ENCODE peak calls at places on chromosomes 5 and 9, in four cellular contexts. One of them, this sample, is unnamed.

GRCh38 chr5:52784741-52785140 is 3.0 kb upstream of the ITGA1 start:
- DNase-seq in dorsolateral prefrontal cortex: no peak
- DNase-seq in psoas muscle: no peak
- DNase-seq in heart right ventricle: no peak
- DNase-seq in this sample: no peak

GRCh38 chr5:170907758-170908157 is 45.9 kb downstream of the RANBP17 start:
- DNase-seq in dorsolateral prefrontal cortex: no peak
- DNase-seq in heart right ventricle: no peak
- DNase-seq in psoas muscle: no peak
- DNase-seq in this sample: no peak

GRCh38 chr5:108884736-108885135 is 137.0 kb downstream of the FER start:
- DNase-seq in psoas muscle: no peak
- DNase-seq in heart right ventricle: peak
- DNase-seq in dorsolateral prefrontal cortex: no peak
- DNase-seq in this sample: no peak

GRCh38 chr9:82209797-82210470 is 221.4 kb downstream of the SPATA31D1 start:
- DNase-seq in dorsolateral prefrontal cortex: no peak
- DNase-seq in heart right ventricle: no peak
- DNase-seq in psoas muscle: no peak
- DNase-seq in this sample: no peak

GRCh38 chr5:143401846-143402463 is 1.5 kb downstream of the NR3C1 start:
- DNase-seq in psoas muscle: no peak
- DNase-seq in dorsolateral prefrontal cortex: no peak
- DNase-seq in heart right ventricle: no peak
- DNase-seq in this sample: no peak

GRCh38 chr5:2455878-2456277 is 295.6 kb downstream of the IRX2 start:
- DNase-seq in heart right ventricle: no peak
- DNase-seq in dorsolateral prefrontal cortex: no peak
- DNase-seq in psoas muscle: no peak
- DNase-seq in this sample: no peak

GRCh38 chr5:68745459-68745858 is 348.4 kb upstream of the SLC30A5 start:
- DNase-seq in dorsolateral prefrontal cortex: no peak
- DNase-seq in heart right ventricle: no peak
- DNase-seq in psoas muscle: no peak
- DNase-seq in this sample: no peak

GRCh38 chr9:137237759-137238726 is 3.0 kb upstream of the TUBB4B start:
- DNase-seq in psoas muscle: no peak
- DNase-seq in heart right ventricle: no peak
- DNase-seq in dorsolateral prefrontal cortex: peak
- DNase-seq in this sample: no peak

GRCh38 chr9:114314256-114314867 is 8.5 kb upstream of the ORM1 start:
- DNase-seq in psoas muscle: no peak
- DNase-seq in heart right ventricle: no peak
- DNase-seq in dorsolateral prefrontal cortex: no peak
- DNase-seq in this sample: peak

GRCh38 chr5:908172-908571 is 15.5 kb downstream of the TRIP13 start:
- DNase-seq in heart right ventricle: no peak
- DNase-seq in psoas muscle: no peak
- DNase-seq in dorsolateral prefrontal cortex: no peak
- DNase-seq in this sample: no peak

GRCh38 chr5:66960373-66961137 is 236.0 kb downstream of the CD180 start:
- DNase-seq in psoas muscle: no peak
- DNase-seq in dorsolateral prefrontal cortex: no peak
- DNase-seq in heart right ventricle: no peak
- DNase-seq in this sample: no peak

GRCh38 chr5:1536298-1537165 is 12.8 kb upstream of the LPCAT1 start:
- DNase-seq in dorsolateral prefrontal cortex: no peak
- DNase-seq in psoas muscle: peak
- DNase-seq in heart right ventricle: no peak
- DNase-seq in this sample: peak

GRCh38 chr9:107638922-107639321 is 149.4 kb upstream of the KLF4 start:
- DNase-seq in dorsolateral prefrontal cortex: no peak
- DNase-seq in heart right ventricle: peak
- DNase-seq in psoas muscle: peak
- DNase-seq in this sample: peak

GRCh38 chr9:75687359-75687953 is 203.0 kb upstream of the PCSK5 start:
- DNase-seq in dorsolateral prefrontal cortex: no peak
- DNase-seq in heart right ventricle: no peak
- DNase-seq in psoas muscle: no peak
- DNase-seq in this sample: no peak

GRCh38 chr9:116496167-116496566 is 190.9 kb upstream of the TRIM32 start:
- DNase-seq in heart right ventricle: no peak
- DNase-seq in psoas muscle: no peak
- DNase-seq in dorsolateral prefrontal cortex: no peak
- DNase-seq in this sample: no peak

GRCh38 chr5:119022773-119023172 is 34.4 kb upstream of the DTWD2 start:
- DNase-seq in dorsolateral prefrontal cortex: no peak
- DNase-seq in heart right ventricle: no peak
- DNase-seq in psoas muscle: no peak
- DNase-seq in this sample: no peak

GRCh38 chr5:12017037-12017436 is 112.8 kb upstream of the CTNND2 start:
- DNase-seq in psoas muscle: no peak
- DNase-seq in heart right ventricle: no peak
- DNase-seq in dorsolateral prefrontal cortex: no peak
- DNase-seq in this sample: no peak

GRCh38 chr5:125061726-125062125 is 315.3 kb upstream of the ZNF608 start:
- DNase-seq in psoas muscle: no peak
- DNase-seq in heart right ventricle: no peak
- DNase-seq in dorsolateral prefrontal cortex: no peak
- DNase-seq in this sample: no peak

GRCh38 chr9:23321049-23321448 is 505.0 kb downstream of the ELAVL2 start:
- DNase-seq in heart right ventricle: no peak
- DNase-seq in psoas muscle: no peak
- DNase-seq in dorsolateral prefrontal cortex: no peak
- DNase-seq in this sample: no peak

GRCh38 chr5:43007911-43008368 is 32.2 kb downstream of the ANXA2R start:
- DNase-seq in dorsolateral prefrontal cortex: no peak
- DNase-seq in psoas muscle: peak
- DNase-seq in heart right ventricle: peak
- DNase-seq in this sample: peak

GRCh38 chr9:124510650-124511425 is 3.6 kb upstream of the NR5A1 start:
- DNase-seq in heart right ventricle: no peak
- DNase-seq in psoas muscle: no peak
- DNase-seq in dorsolateral prefrontal cortex: no peak
- DNase-seq in this sample: no peak

GRCh38 chr9:117094493-117094892 is 320.4 kb downstream of the ASTN2 start:
- DNase-seq in heart right ventricle: peak
- DNase-seq in dorsolateral prefrontal cortex: no peak
- DNase-seq in psoas muscle: no peak
- DNase-seq in this sample: no peak

GRCh38 chr5:93378073-93378472 is 202.9 kb downstream of the NR2F1-AS1 start:
- DNase-seq in heart right ventricle: no peak
- DNase-seq in psoas muscle: no peak
- DNase-seq in dorsolateral prefrontal cortex: no peak
- DNase-seq in this sample: no peak

GRCh38 chr5:149406203-149406978 is 27.3 kb upstream of the IL17B start:
- DNase-seq in psoas muscle: no peak
- DNase-seq in dorsolateral prefrontal cortex: no peak
- DNase-seq in heart right ventricle: peak
- DNase-seq in this sample: peak

GRCh38 chr5:149406979-149407306 is 27.9 kb upstream of the IL17B start:
- DNase-seq in heart right ventricle: no peak
- DNase-seq in dorsolateral prefrontal cortex: no peak
- DNase-seq in psoas muscle: no peak
- DNase-seq in this sample: no peak

GRCh38 chr5:149408252-149409099 is 29.4 kb upstream of the IL17B start:
- DNase-seq in dorsolateral prefrontal cortex: no peak
- DNase-seq in heart right ventricle: no peak
- DNase-seq in psoas muscle: no peak
- DNase-seq in this sample: peak

GRCh38 chr5:149409268-149409948 is 30.3 kb upstream of the IL17B start:
- DNase-seq in heart right ventricle: no peak
- DNase-seq in psoas muscle: no peak
- DNase-seq in dorsolateral prefrontal cortex: no peak
- DNase-seq in this sample: peak

DNA sequence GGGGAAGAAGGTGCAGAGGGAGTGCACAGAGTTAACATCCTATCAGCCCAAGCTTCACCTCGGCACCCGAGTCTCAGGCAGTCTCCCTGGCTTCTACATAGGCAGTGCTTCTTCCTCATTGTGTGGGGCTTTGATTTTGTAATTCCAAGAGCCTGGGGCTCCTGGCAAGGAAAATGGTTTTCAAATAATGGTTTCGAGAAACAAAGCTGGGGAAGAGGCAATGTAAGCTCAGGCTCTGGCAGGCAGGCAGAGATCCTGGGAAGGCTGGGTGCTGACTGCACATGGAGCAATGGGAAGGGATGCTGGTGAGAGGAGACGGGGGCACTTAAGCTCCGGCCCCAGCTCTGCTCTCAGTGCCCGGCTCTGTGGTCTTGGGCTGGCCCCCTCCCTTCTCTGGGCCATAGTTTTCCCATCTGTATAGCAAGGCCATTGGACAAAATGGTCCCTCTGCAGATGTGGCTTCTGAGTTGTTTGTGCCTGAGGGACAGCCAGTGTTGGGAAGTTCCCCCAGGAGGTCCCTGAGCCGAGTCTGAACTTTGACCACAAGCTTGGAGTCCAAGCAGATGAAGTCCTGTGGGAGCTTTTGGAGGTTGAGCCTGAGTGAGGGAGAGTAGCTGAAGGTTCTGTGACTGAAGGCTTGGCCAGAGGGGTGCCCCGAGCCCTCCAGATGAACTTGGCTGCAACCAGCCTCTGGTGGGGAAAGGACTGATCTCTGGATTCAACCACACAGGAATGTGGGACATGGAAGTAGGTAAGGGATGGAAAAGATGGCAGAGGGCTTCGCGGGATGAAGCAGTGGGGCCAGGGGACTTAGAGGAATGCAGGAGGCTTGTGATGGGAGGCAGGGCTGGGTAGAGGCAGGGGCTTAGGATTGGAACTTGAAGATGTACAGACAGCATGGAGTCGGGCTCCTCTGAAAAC is 28.5 kb upstream of the IL17B start:
- DNase-seq in psoas muscle: no peak
- DNase-seq in dorsolateral prefrontal cortex: no peak
- DNase-seq in heart right ventricle: no peak
- DNase-seq in this sample: peak
- H3K4me3 ChIP-seq in psoas muscle: peak
- H3K4me3 ChIP-seq in dorsolateral prefrontal cortex: peak
- H3K4me3 ChIP-seq in heart right ventricle: peak
- H3K4me3 ChIP-seq in this sample: peak

DNA sequence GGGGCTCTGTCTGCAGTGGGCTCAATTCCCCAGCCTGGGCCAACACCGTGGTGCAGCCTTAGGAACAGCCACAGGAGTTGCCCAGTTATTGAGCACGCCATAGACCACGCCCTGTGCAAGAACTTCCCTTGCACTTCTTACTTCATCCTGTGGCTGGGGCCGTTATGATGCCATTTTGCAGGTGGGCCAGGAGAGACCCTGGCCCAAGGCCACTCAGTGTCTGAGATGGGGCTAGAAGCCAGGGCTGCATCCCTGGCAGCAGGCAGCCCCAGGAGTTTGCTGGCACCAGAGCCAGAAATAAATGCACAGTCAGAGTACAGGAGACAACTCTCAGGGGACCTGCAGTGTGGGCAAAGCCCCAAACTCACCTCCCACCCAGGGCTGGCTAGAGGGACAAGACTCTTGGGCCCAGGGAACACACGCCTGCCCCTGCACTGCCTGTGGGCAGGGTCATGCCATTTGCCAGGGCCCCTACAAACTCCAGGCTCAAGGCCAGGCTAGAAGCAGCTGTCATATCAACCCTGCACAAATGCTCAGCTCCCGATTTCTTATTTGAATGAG is 6.7 kb downstream of the CORO2A start:
- DNase-seq in dorsolateral prefrontal cortex: no peak
- DNase-seq in heart right ventricle: no peak
- DNase-seq in psoas muscle: no peak
- DNase-seq in this sample: no peak
- H3K4me3 ChIP-seq in dorsolateral prefrontal cortex: no peak
- H3K4me3 ChIP-seq in heart right ventricle: no peak
- H3K4me3 ChIP-seq in psoas muscle: no peak
- H3K4me3 ChIP-seq in this sample: no peak

DNA sequence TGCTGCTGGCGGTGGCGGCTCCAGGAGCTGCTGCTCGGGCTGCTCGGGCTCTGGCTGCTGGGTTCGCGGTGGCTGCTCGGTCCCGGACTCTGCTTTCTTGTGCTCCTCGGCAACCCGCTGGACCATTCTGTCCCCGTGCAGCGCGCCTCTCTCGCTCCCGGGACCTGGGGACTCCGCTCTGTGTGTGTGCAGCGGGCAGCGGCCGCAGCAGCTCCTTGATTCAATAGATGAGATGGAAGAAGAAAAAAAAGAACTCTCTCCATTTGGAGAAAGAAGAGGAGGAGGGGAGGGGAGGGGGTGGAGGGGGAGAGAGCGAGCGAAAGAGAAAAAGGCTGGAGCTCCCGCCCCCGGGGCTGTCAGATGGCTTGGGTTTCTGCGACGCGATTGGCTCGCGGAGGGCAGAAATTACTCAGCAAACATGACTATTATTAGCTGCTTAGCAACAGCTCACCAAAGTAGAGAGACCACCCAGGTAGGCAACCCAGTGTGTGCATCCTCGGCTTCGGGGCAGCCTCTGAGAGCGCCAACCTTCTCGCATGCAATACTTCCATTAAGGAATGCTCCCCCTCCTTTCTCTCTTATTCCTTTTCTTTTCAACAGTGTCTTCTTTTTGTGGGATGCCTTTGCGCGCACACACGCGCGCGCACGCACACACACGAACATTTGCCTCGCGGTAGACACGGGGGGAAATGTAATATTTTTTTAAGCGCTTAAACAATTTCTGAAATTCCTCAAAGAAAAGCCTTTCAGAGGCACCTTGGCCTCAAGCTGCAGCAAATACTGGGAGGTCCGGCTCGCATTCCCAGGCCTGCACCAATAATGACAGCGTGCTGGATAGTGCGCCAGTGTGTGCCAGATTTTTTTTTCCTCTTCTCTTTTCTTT is 7.6 kb downstream of the PTCH1 start:
- DNase-seq in psoas muscle: peak
- DNase-seq in heart right ventricle: peak
- DNase-seq in dorsolateral prefrontal cortex: peak
- DNase-seq in this sample: peak
- H3K4me3 ChIP-seq in psoas muscle: peak
- H3K4me3 ChIP-seq in heart right ventricle: peak
- H3K4me3 ChIP-seq in dorsolateral prefrontal cortex: peak
- H3K4me3 ChIP-seq in this sample: peak

GRCh38 chr5:64691333-64691732 is 1.0 kb downstream of the SHISAL2B start:
- DNase-seq in heart right ventricle: no peak
- DNase-seq in dorsolateral prefrontal cortex: no peak
- DNase-seq in psoas muscle: no peak
- DNase-seq in this sample: no peak

GRCh38 chr5:64688965-64689364 is 1.3 kb upstream of the SHISAL2B start:
- DNase-seq in dorsolateral prefrontal cortex: no peak
- DNase-seq in heart right ventricle: no peak
- DNase-seq in psoas muscle: no peak
- DNase-seq in this sample: no peak

GRCh38 chr5:64693636-64694035 is 3.3 kb downstream of the SHISAL2B start:
- DNase-seq in dorsolateral prefrontal cortex: no peak
- DNase-seq in psoas muscle: no peak
- DNase-seq in heart right ventricle: no peak
- DNase-seq in this sample: no peak

GRCh38 chr5:64690417-64691151 is at the start of gene SHISAL2B:
- DNase-seq in heart right ventricle: no peak
- DNase-seq in psoas muscle: no peak
- DNase-seq in dorsolateral prefrontal cortex: no peak
- DNase-seq in this sample: no peak

DNA sequence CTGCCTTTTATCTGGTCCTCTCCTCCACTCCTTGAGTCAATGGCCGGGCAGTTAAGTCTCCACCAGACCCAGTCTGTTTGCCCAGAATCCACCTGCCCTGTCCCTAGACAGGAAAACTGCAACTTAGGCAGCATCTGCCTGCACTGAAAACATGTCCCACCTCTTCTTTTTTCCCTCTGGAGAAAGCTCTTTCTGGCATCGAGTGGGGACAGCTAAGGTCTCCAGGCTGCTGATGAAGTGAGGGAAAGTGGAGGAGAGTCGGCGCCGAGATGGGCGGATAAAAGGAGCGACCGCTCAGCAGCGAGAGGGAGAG is 243 bp upstream of the SHISAL2B start:
- DNase-seq in dorsolateral prefrontal cortex: no peak
- DNase-seq in psoas muscle: no peak
- DNase-seq in heart right ventricle: no peak
- DNase-seq in this sample: no peak
- H3K4me3 ChIP-seq in dorsolateral prefrontal cortex: peak
- H3K4me3 ChIP-seq in psoas muscle: peak
- H3K4me3 ChIP-seq in heart right ventricle: peak
- H3K4me3 ChIP-seq in this sample: peak

This sample was measured in coronary artery.